ENCODE peak calls at places on chromosomes 1 and 21, in five cellular contexts. F is amniotic epithelial cell, O is NCI-H345, D is psoas muscle, U is NCI-H460. R is an unnamed sample.

GRCh38 chr1:59674605-59675004 is 140.1 kb upstream of the HOOK1 start:
- DNase-seq in D (no peak), O (peak), U (no peak), F (peak), R (no peak)

GRCh38 chr1:184296466-184297243 is 90.2 kb upstream of the C1orf21 start:
- DNase-seq in F (peak), O (no peak), U (no peak), D (peak), R (peak)

GRCh38 chr1:181135462-181135781 is 46.9 kb downstream of the IER5 start:
- DNase-seq in D (no peak), U (peak), O (peak), F (no peak), R (no peak)

GRCh38 chr1:167499657-167500056 is 18.7 kb downstream of the CD247 start:
- DNase-seq in O (no peak), D (no peak), U (no peak), F (peak), R (no peak)

GRCh38 chr1:171257207-171258052 is 9.1 kb downstream of the FMO1 start:
- DNase-seq in F (peak), U (peak), D (peak), O (no peak), R (peak)

GRCh38 chr1:53693773-53694717 is 44.9 kb downstream of the GLIS1 start:
- DNase-seq in U (no peak), D (no peak), F (no peak), O (no peak), R (no peak)

GRCh38 chr1:22231995-22232690 is 89.2 kb upstream of the WNT4 start:
- DNase-seq in U (no peak), F (no peak), D (no peak), O (no peak), R (no peak)

GRCh38 chr1:233598891-233599541 is 14.9 kb upstream of the KCNK1 start:
- DNase-seq in U (no peak), D (no peak), F (no peak), O (no peak), R (no peak)

GRCh38 chr21:16323586-16323985 is 593.8 kb downstream of the USP25 start:
- DNase-seq in O (no peak), F (no peak), D (no peak), U (no peak), R (no peak)

GRCh38 chr1:10456661-10457060 is 6.8 kb downstream of the CORT start:
- DNase-seq in O (no peak), F (no peak), U (no peak), D (no peak), R (no peak)

GRCh38 chr1:116373451-116374339 is 651 bp downstream of the ATP1A1 start:
- DNase-seq in F (no peak), U (no peak), D (peak), O (peak), R (no peak)

GRCh38 chr1:182768973-182769372 is 20.6 kb upstream of the NPL start:
- DNase-seq in D (no peak), O (no peak), F (peak), U (no peak), R (no peak)

R was measured in omental fat pad.